ENCODE peak calls at places on chromosomes 2 and 18, in five cellular contexts. E is sciatic nerve; B is astrocyte; P is posterior vena cava; L is stimulated activated naive B cell treated with anti-CD40 and anti-IgM and Interleukin-4, amounts not matched to agents 10 μg/mL and 1 μg/mL and 100 μg/mL, for 72 hours. R is an unnamed sample.

GRCh38 chr18:36157441-36157840 is 27.7 kb downstream of the ELP2 start:
- DNase-seq in P (no peak), E (no peak), L (no peak), B (peak; percentile 61), R (no peak)

GRCh38 chr18:48902023-48902855 is 48.5 kb downstream of the SMAD7 start:
- DNase-seq in E (peak; percentile 90), B (peak; percentile 91), P (peak; percentile 98), L (no peak), R (peak; percentile 91)

GRCh38 chr2:147125145-147125544 is 719.7 kb upstream of the ACVR2A start:
- DNase-seq in L (no peak), B (no peak), P (no peak), E (no peak), R (no peak)

GRCh38 chr18:12011962-12012549 is 30.7 kb downstream of the IMPA2 start:
- DNase-seq in L (no peak), E (no peak), B (no peak), P (peak; percentile 72), R (no peak)

GRCh38 chr2:25339121-25339738 is 2.5 kb downstream of the DNMT3A start:
- DNase-seq in P (no peak), L (no peak), B (no peak), E (no peak), R (no peak)

GRCh38 chr2:77228379-77228778 is 293.8 kb downstream of the LRRTM4 start:
- DNase-seq in B (peak; percentile 15), P (no peak), E (no peak), L (no peak), R (no peak)

GRCh38 chr2:55966431-55967118 is 43.0 kb upstream of the EFEMP1 start:
- DNase-seq in P (peak; percentile 87), L (no peak), B (peak; percentile 52), E (no peak), R (no peak)

GRCh38 chr2:129619471-129619870 is 360.0 kb upstream of the RAB6C start:
- DNase-seq in B (no peak), E (no peak), L (no peak), P (no peak), R (no peak)

GRCh38 chr2:176039375-176039774 is 37.3 kb upstream of the LNPK start:
- DNase-seq in B (no peak), E (no peak), P (no peak), L (no peak), R (no peak)

GRCh38 chr18:59833785-59834184 is 66.0 kb upstream of the PMAIP1 start:
- DNase-seq in L (no peak), B (no peak), P (no peak), E (no peak), R (no peak)

R was measured in cardiac septum.